ENCODE peak calls at places on chromosomes 12 and 14, in seven cellular contexts. J, M, U, A, D, T and G are unnamed samples.
A peak's percentile ranks its signal among the peaks of the same experiment; 100 is the strongest.

GRCh38 chr14:74570696-74571095 is 41.3 kb downstream of the LTBP2 start:
- DNase-seq in J (no peak), A (no peak), M (peak; percentile 17), T (no peak), D (no peak), U (no peak), G (no peak)

GRCh38 chr12:125434131-125434530 is 368.9 kb downstream of the AACS start:
- DNase-seq in J (no peak), D (no peak), M (no peak), T (no peak), U (no peak), A (no peak), G (no peak)

GRCh38 chr12:117165342-117165741 is 24.9 kb downstream of the FBXO21 start:
- DNase-seq in M (no peak), D (no peak), U (no peak), A (no peak), J (no peak), T (no peak), G (no peak)

GRCh38 chr14:102442241-102443211 is 67.0 kb downstream of the ANKRD9 start:
- DNase-seq in M (no peak), J (peak; percentile 92), U (peak; percentile 87), T (no peak), A (no peak), D (no peak), G (peak; percentile 23)

GRCh38 chr14:38755036-38755435 is 348.0 kb downstream of the SEC23A start:
- DNase-seq in D (no peak), J (no peak), T (no peak), M (no peak), A (no peak), U (no peak), G (no peak)

GRCh38 chr12:82968644-82969339 is 282.1 kb downstream of the TMTC2 start:
- DNase-seq in J (no peak), T (no peak), D (no peak), M (no peak), A (no peak), U (no peak), G (no peak)

GRCh38 chr12:64730585-64730964 is 28.6 kb downstream of the GNS start:
- DNase-seq in T (no peak), D (no peak), A (no peak), M (no peak), J (no peak), U (no peak), G (no peak)

GRCh38 chr12:58933068-58933681 is 12.9 kb upstream of the LRIG3 start:
- DNase-seq in U (no peak), M (no peak), T (no peak), A (no peak), D (no peak), J (no peak), G (no peak)

GRCh38 chr12:752673-753400 is 458 bp downstream of the WNK1 start:
- DNase-seq in M (peak; percentile 75), J (peak; percentile 79), T (no peak), U (peak; percentile 69), D (peak; percentile 66), A (peak; percentile 67), G (no peak)

GRCh38 chr12:103814436-103814835 is 26.6 kb downstream of the NT5DC3 start:
- DNase-seq in J (no peak), A (no peak), D (no peak), T (no peak), M (no peak), U (no peak), G (no peak)

GRCh38 chr12:41981758-41982157 is 162.9 kb downstream of the GXYLT1 start:
- DNase-seq in T (no peak), M (no peak), A (no peak), U (no peak), D (peak; percentile 46), J (no peak), G (peak; percentile 8)

GRCh38 chr12:10213168-10214130 is 772 bp downstream of the GABARAPL1 start:
- DNase-seq in T (peak; percentile 49), D (peak; percentile 73), J (peak; percentile 88), A (peak; percentile 84), U (peak; percentile 75), M (peak; percentile 83), G (peak; percentile 33)

GRCh38 chr12:34390846-34391700 is 368.8 kb downstream of the ALG10 start:
- DNase-seq in T (no peak), D (no peak), A (no peak), J (peak; percentile 19), U (no peak), M (peak; percentile 4), G (no peak)

GRCh38 chr14:98947911-98948595 is 323.9 kb downstream of the BCL11B start:
- DNase-seq in J (no peak), D (no peak), T (no peak), M (no peak), U (no peak), A (no peak), G (no peak)

GRCh38 chr12:52909256-52909655 is 4.4 kb upstream of the KRT8 start:
- DNase-seq in A (no peak), D (no peak), T (no peak), U (no peak), J (no peak), M (no peak), G (no peak)

GRCh38 chr12:52909796-52910195 is 4.9 kb upstream of the KRT8 start:
- DNase-seq in A (no peak), M (no peak), D (no peak), T (no peak), U (no peak), J (no peak), G (no peak)

GRCh38 chr12:52910248-52910883 is 5.5 kb upstream of the KRT8 start:
- DNase-seq in A (no peak), U (no peak), T (no peak), J (no peak), D (no peak), M (no peak), G (no peak)

GRCh38 chr12:52906049-52906645 is 1.3 kb upstream of the KRT8 start:
- DNase-seq in T (no peak), D (no peak), M (no peak), J (no peak), A (no peak), U (no peak), G (no peak)

GRCh38 chr12:52907092-52907810 is 2.4 kb upstream of the KRT8 start:
- DNase-seq in J (peak; percentile 87), T (no peak), M (peak; percentile 50), A (peak; percentile 73), D (peak; percentile 70), U (peak; percentile 92), G (no peak)
- TF ChIP-seq POLR2A in J (no peak), T (no peak), M (no peak), A (no peak), D (no peak), U (no peak), G (no peak)

DNA sequence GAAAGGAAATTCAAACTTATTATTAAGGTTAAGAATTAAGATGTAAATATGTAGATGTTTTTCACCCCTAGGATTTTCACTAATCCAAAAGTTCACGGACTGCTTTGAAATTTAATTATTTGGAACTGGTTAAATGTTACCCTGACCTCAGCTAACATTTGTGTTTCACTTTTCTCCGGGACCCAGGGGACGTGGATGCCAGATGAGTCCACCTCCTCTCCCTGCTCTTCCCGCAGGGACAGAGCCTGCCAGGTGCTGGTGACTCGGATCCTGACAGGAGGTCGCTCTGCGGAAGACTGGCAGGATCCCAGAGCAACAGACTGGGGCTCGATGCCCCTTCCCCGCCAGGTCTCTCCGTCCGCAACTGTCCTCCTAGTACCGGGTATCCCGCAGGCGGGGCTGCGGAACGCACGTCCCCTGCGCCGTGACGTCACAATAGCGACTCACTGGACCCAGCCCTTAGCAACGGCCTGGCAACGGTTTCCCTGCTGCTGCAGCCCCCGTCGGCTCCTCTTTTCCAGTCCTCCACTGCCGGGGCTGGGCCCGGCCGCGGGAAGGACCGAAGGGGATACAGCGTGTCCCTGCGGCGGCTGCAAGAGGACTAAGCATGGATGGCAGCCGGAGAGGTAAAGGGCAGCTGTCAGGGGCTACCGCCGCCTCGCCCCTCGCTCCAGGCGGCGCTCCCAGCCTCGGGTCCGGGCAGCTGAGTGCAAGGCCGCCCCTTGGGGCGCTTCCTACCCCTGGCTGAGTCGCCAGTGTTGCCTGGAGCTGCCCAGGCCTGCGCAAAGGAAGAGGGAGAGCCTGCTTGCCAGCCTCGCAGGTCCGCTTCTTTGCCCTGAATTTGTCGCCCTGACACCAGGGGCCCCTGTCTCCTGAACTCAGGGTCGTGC is at the start of gene SPATA7:
- DNase-seq in M (peak; percentile 97), T (peak; percentile 59), A (peak; percentile 97), U (peak; percentile 95), D (peak; percentile 86), J (peak; percentile 97), G (peak; percentile 70)
- TF ChIP-seq POLR2A in M (peak; percentile 78), T (no peak), A (peak; percentile 71), U (peak; percentile 69), D (peak; percentile 76), J (peak; percentile 53), G (peak; percentile 83)

GRCh38 chr12:121227294-121227693 is 17.4 kb downstream of the P2RX4 start:
- DNase-seq in A (no peak), J (peak; percentile 84), T (no peak), D (no peak), M (no peak), U (peak; percentile 84), G (no peak)
- TF ChIP-seq POLR2A in A (no peak), J (no peak), T (no peak), D (no peak), M (no peak), U (peak; percentile 24), G (no peak)

GRCh38 chr12:110686294-110686903 is 2.5 kb downstream of the HVCN1 start:
- DNase-seq in D (no peak), T (no peak), A (no peak), M (no peak), J (no peak), U (no peak), G (no peak)

GRCh38 chr12:110689002-110689600 is at the start of gene HVCN1:
- DNase-seq in J (peak; percentile 82), D (no peak), A (peak; percentile 36), T (peak; percentile 71), U (peak; percentile 60), M (peak; percentile 77), G (no peak)

GRCh38 chr12:110687770-110688169 is 1.1 kb downstream of the HVCN1 start:
- DNase-seq in A (peak; percentile 19), J (no peak), M (no peak), D (no peak), T (no peak), U (no peak), G (no peak)

GRCh38 chr12:110688446-110689001 is 391 bp downstream of the HVCN1 start:
- DNase-seq in J (no peak), D (no peak), M (no peak), A (no peak), T (no peak), U (no peak), G (no peak)

DNA sequence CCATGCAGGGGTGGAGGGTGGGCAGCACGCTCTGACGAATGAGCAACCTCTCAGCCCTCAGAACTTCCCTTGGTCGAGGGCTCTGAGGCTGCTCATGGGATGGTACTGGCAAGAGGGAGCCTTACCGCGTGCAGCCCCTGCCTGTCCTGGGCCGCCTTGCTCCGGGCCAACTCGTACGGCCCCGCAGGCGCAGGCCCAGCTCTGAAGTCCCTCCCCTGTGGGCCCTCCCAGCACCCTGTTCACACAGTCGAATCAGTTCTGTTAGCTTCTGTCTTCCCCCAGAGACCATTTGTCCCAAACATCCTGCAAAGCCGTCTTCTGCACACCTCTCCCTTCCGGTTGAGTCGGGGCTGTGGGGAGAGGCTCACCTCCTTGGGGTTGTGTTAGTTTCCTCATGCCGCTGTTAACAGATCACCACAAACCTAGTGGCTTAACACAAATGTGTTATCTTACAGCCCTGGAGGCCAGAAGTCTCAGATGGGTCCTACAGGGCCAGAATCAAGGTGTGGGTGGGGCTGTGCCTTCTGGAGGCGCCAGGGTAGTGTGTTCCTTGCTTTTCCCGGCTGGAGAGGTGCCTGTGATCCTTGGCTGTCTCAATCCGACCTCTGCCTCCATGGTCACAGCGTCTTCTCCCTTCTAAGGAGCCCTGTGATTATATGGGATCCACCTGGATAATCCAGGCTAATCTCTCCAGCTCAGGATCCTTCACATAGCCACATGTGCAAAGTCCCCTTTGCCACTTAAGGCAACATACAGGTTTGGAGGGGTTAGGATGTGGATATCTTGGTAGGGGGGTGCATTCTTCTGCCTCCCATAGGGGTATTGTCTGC is 901 bp upstream of the HVCN1 start:
- DNase-seq in D (no peak), A (peak; percentile 13), J (peak; percentile 77), U (peak; percentile 51), M (peak; percentile 70), T (peak; percentile 68), G (no peak)
- TF ChIP-seq POLR2A in D (no peak), A (no peak), J (no peak), U (no peak), M (peak; percentile 30), T (no peak), G (no peak)